ENCODE peak calls at places on chromosome X, in eight cellular contexts. I is activated CD8-positive, alpha-beta memory T cell treated with anti-CD3 and anti-CD28 coated beads for 4 hours; M is activated gamma-delta T cell treated with Interleukin-2 at 50 U/mL for 16 hours; P is right atrium auricular region; G is posterior cingulate gyrus; W is HTR-8/SVneo; L is psoas muscle; N is SJCRH30. D is an unnamed sample.

GRCh38 chrX:7164174-7164573 is 16.2 kb upstream of the PUDP start:
- DNase-seq in I (no peak), P (no peak), W (no peak), G (no peak), M (no peak), N (no peak), L (no peak), D (no peak)

GRCh38 chrX:136639506-136640176 is 8.3 kb upstream of the CD40LG start:
- DNase-seq in M (no peak), P (no peak), G (no peak), W (no peak), L (no peak), N (no peak), I (no peak), D (no peak)

GRCh38 chrX:24838624-24839023 is 144.9 kb downstream of the POLA1 start:
- DNase-seq in M (no peak), W (peak), G (no peak), L (no peak), N (peak), P (no peak), I (no peak), D (no peak)

GRCh38 chrX:9701790-9702189 is 63.9 kb downstream of the GPR143 start:
- DNase-seq in W (no peak), N (no peak), I (no peak), M (no peak), L (no peak), G (no peak), P (no peak), D (no peak)

GRCh38 chrX:33171071-33171470 is 40.3 kb downstream of the DMD start:
- DNase-seq in G (no peak), M (no peak), I (no peak), W (no peak), P (no peak), N (no peak), L (no peak), D (no peak)

GRCh38 chrX:16436348-16437188 is 213.4 kb upstream of the S100G start:
- DNase-seq in W (peak), M (peak), I (peak), N (peak), P (peak), L (peak), G (peak), D (peak)

GRCh38 chrX:119791437-119792231 is at the start of gene RPL39:
- DNase-seq in W (peak), G (peak), I (peak), P (peak), M (peak), N (peak), L (peak), D (peak)

GRCh38 chrX:152635941-152636340 is 1.8 kb upstream of the GABRQ start:
- DNase-seq in L (no peak), N (peak), G (no peak), W (peak), I (no peak), M (no peak), P (no peak), D (peak)

GRCh38 chrX:111181883-111182400 is 86.0 kb downstream of the PAK3 start:
- DNase-seq in M (no peak), I (no peak), N (peak), P (no peak), L (no peak), G (no peak), W (no peak), D (no peak)

GRCh38 chrX:135308345-135308855 is 880 bp upstream of the ETDC start:
- DNase-seq in N (peak), I (no peak), G (no peak), P (no peak), W (no peak), L (no peak), M (no peak), D (no peak)

GRCh38 chrX:130172127-130172834 is 519 bp downstream of the RAB33A start:
- DNase-seq in M (no peak), L (no peak), G (no peak), W (no peak), I (no peak), P (no peak), N (no peak), D (no peak)

GRCh38 chrX:1289535-1289934 is 20.9 kb downstream of the CSF2RA start:
- DNase-seq in W (no peak), G (no peak), N (no peak), I (no peak), M (no peak), P (no peak), L (no peak), D (no peak)

GRCh38 chrX:151852294-151852693 is 60.4 kb upstream of the MAGEA4 start:
- DNase-seq in I (no peak), M (no peak), N (peak), L (no peak), P (no peak), W (no peak), G (no peak), D (no peak)

GRCh38 chrX:10756365-10756915 is 136.1 kb upstream of the MID1 start:
- DNase-seq in N (peak), G (no peak), W (peak), P (no peak), L (no peak), I (no peak), M (no peak), D (peak)

GRCh38 chrX:35276115-35276514 is 333.5 kb downstream of the FAM47B start:
- DNase-seq in P (no peak), M (no peak), I (no peak), L (no peak), W (no peak), G (no peak), N (no peak), D (no peak)

D was measured in hepatic stellate cell.